ENCODE peak calls at places on chromosomes 6 and 20, in six cellular contexts. One of them, this sample, is unnamed.

GRCh38 chr6:148693882-148694484 is 52.8 kb upstream of the UST start:
- DNase-seq in stimulated activated CD4-positive, alpha-beta T cell treated with anti-CD3 and anti-CD28 coated beads, Interleukin-15, amount 100 ng/mL, for 1 hour: no peak
- DNase-seq in NAMALWA: peak
- DNase-seq in upper lobe of right lung: no peak
- DNase-seq in IMR-90: no peak
- DNase-seq in HFFc6: no peak
- DNase-seq in this sample: no peak

GRCh38 chr6:18206591-18206990 is 51.4 kb downstream of the KDM1B start:
- DNase-seq in stimulated activated CD4-positive, alpha-beta T cell treated with anti-CD3 and anti-CD28 coated beads, Interleukin-15, amount 100 ng/mL, for 1 hour: no peak
- DNase-seq in NAMALWA: no peak
- DNase-seq in upper lobe of right lung: no peak
- DNase-seq in IMR-90: no peak
- DNase-seq in HFFc6: no peak
- DNase-seq in this sample: no peak

GRCh38 chr20:25148181-25148981 is 47.1 kb upstream of the ENTPD6 start:
- DNase-seq in stimulated activated CD4-positive, alpha-beta T cell treated with anti-CD3 and anti-CD28 coated beads, Interleukin-15, amount 100 ng/mL, for 1 hour: no peak
- DNase-seq in NAMALWA: no peak
- DNase-seq in upper lobe of right lung: no peak
- DNase-seq in IMR-90: peak
- DNase-seq in HFFc6: no peak
- DNase-seq in this sample: no peak

GRCh38 chr6:164252952-164253351 is 838.4 kb downstream of the QKI start:
- DNase-seq in stimulated activated CD4-positive, alpha-beta T cell treated with anti-CD3 and anti-CD28 coated beads, Interleukin-15, amount 100 ng/mL, for 1 hour: no peak
- DNase-seq in NAMALWA: no peak
- DNase-seq in upper lobe of right lung: no peak
- DNase-seq in IMR-90: no peak
- DNase-seq in HFFc6: no peak
- DNase-seq in this sample: no peak

GRCh38 chr20:11712611-11713160 is 205.0 kb upstream of the BTBD3 start:
- DNase-seq in stimulated activated CD4-positive, alpha-beta T cell treated with anti-CD3 and anti-CD28 coated beads, Interleukin-15, amount 100 ng/mL, for 1 hour: no peak
- DNase-seq in NAMALWA: no peak
- DNase-seq in upper lobe of right lung: no peak
- DNase-seq in IMR-90: no peak
- DNase-seq in HFFc6: no peak
- DNase-seq in this sample: no peak

GRCh38 chr6:152170702-152171667 is 363.5 kb downstream of the ESR1 start:
- DNase-seq in stimulated activated CD4-positive, alpha-beta T cell treated with anti-CD3 and anti-CD28 coated beads, Interleukin-15, amount 100 ng/mL, for 1 hour: no peak
- DNase-seq in NAMALWA: no peak
- DNase-seq in upper lobe of right lung: no peak
- DNase-seq in IMR-90: peak
- DNase-seq in HFFc6: no peak
- DNase-seq in this sample: no peak

GRCh38 chr20:16530201-16530681 is 43.0 kb downstream of the KIF16B start:
- DNase-seq in stimulated activated CD4-positive, alpha-beta T cell treated with anti-CD3 and anti-CD28 coated beads, Interleukin-15, amount 100 ng/mL, for 1 hour: no peak
- DNase-seq in NAMALWA: no peak
- DNase-seq in upper lobe of right lung: no peak
- DNase-seq in IMR-90: peak
- DNase-seq in HFFc6: no peak
- DNase-seq in this sample: no peak

GRCh38 chr6:66838764-66839163 is 1131.7 kb upstream of the EYS start:
- DNase-seq in stimulated activated CD4-positive, alpha-beta T cell treated with anti-CD3 and anti-CD28 coated beads, Interleukin-15, amount 100 ng/mL, for 1 hour: no peak
- DNase-seq in NAMALWA: no peak
- DNase-seq in upper lobe of right lung: no peak
- DNase-seq in IMR-90: no peak
- DNase-seq in HFFc6: no peak
- DNase-seq in this sample: no peak

GRCh38 chr6:33578588-33579011 is 1.5 kb downstream of the BAK1 start:
- DNase-seq in stimulated activated CD4-positive, alpha-beta T cell treated with anti-CD3 and anti-CD28 coated beads, Interleukin-15, amount 100 ng/mL, for 1 hour: no peak
- DNase-seq in NAMALWA: peak
- DNase-seq in upper lobe of right lung: no peak
- DNase-seq in IMR-90: no peak
- DNase-seq in HFFc6: no peak
- DNase-seq in this sample: no peak

This sample was measured in cardiac septum.